ENCODE peak calls at places on chromosomes 13 and 19, in nine cellular contexts. One of them, this sample, is unnamed.

GRCh38 chr19:1970003-1970805 is 29.2 kb downstream of the CSNK1G2 start:
- DNase-seq in fibroblast of gingiva: no peak
- DNase-seq in G401: peak
- DNase-seq in NCI-H146: no peak
- DNase-seq in activated CD8-positive, alpha-beta memory T cell treated with anti-CD3 and anti-CD28 coated beads for 4 hours: no peak
- DNase-seq in HuH-7: no peak
- DNase-seq in ACHN: peak
- DNase-seq in stimulated activated CD4-positive, alpha-beta T cell treated with anti-CD3 and anti-CD28 coated beads, Interleukin-2, amount 100 ng/mL, for 48 hours: no peak
- DNase-seq in pulmonary artery endothelial cell: no peak
- DNase-seq in this sample: no peak

GRCh38 chr13:95059306-95059705 is 241.9 kb downstream of the ABCC4 start:
- DNase-seq in fibroblast of gingiva: no peak
- DNase-seq in G401: no peak
- DNase-seq in NCI-H146: no peak
- DNase-seq in activated CD8-positive, alpha-beta memory T cell treated with anti-CD3 and anti-CD28 coated beads for 4 hours: no peak
- DNase-seq in HuH-7: no peak
- DNase-seq in ACHN: no peak
- DNase-seq in stimulated activated CD4-positive, alpha-beta T cell treated with anti-CD3 and anti-CD28 coated beads, Interleukin-2, amount 100 ng/mL, for 48 hours: no peak
- DNase-seq in pulmonary artery endothelial cell: no peak
- DNase-seq in this sample: no peak

GRCh38 chr19:17655751-17656480 is 32.2 kb downstream of the UNC13A start:
- DNase-seq in fibroblast of gingiva: no peak
- DNase-seq in G401: no peak
- DNase-seq in NCI-H146: no peak
- DNase-seq in activated CD8-positive, alpha-beta memory T cell treated with anti-CD3 and anti-CD28 coated beads for 4 hours: no peak
- DNase-seq in HuH-7: no peak
- DNase-seq in ACHN: no peak
- DNase-seq in stimulated activated CD4-positive, alpha-beta T cell treated with anti-CD3 and anti-CD28 coated beads, Interleukin-2, amount 100 ng/mL, for 48 hours: no peak
- DNase-seq in pulmonary artery endothelial cell: no peak
- DNase-seq in this sample: no peak

GRCh38 chr19:50949792-50950320 is 3.0 kb downstream of the KLK5 start:
- DNase-seq in fibroblast of gingiva: no peak
- DNase-seq in G401: no peak
- DNase-seq in NCI-H146: no peak
- DNase-seq in activated CD8-positive, alpha-beta memory T cell treated with anti-CD3 and anti-CD28 coated beads for 4 hours: no peak
- DNase-seq in HuH-7: no peak
- DNase-seq in ACHN: no peak
- DNase-seq in stimulated activated CD4-positive, alpha-beta T cell treated with anti-CD3 and anti-CD28 coated beads, Interleukin-2, amount 100 ng/mL, for 48 hours: no peak
- DNase-seq in pulmonary artery endothelial cell: no peak
- DNase-seq in this sample: no peak

GRCh38 chr13:26041476-26041875 is 10.3 kb downstream of the SHISA2 start:
- DNase-seq in fibroblast of gingiva: no peak
- DNase-seq in G401: no peak
- DNase-seq in NCI-H146: no peak
- DNase-seq in activated CD8-positive, alpha-beta memory T cell treated with anti-CD3 and anti-CD28 coated beads for 4 hours: no peak
- DNase-seq in HuH-7: no peak
- DNase-seq in ACHN: no peak
- DNase-seq in stimulated activated CD4-positive, alpha-beta T cell treated with anti-CD3 and anti-CD28 coated beads, Interleukin-2, amount 100 ng/mL, for 48 hours: no peak
- DNase-seq in pulmonary artery endothelial cell: no peak
- DNase-seq in this sample: no peak

GRCh38 chr13:60329221-60329983 is 67.6 kb upstream of the TDRD3 start:
- DNase-seq in fibroblast of gingiva: peak
- DNase-seq in G401: peak
- DNase-seq in NCI-H146: peak
- DNase-seq in activated CD8-positive, alpha-beta memory T cell treated with anti-CD3 and anti-CD28 coated beads for 4 hours: no peak
- DNase-seq in HuH-7: peak
- DNase-seq in ACHN: peak
- DNase-seq in stimulated activated CD4-positive, alpha-beta T cell treated with anti-CD3 and anti-CD28 coated beads, Interleukin-2, amount 100 ng/mL, for 48 hours: no peak
- DNase-seq in pulmonary artery endothelial cell: no peak
- DNase-seq in this sample: peak

GRCh38 chr13:110957931-110958330 is 43.1 kb upstream of the ANKRD10 start:
- DNase-seq in fibroblast of gingiva: no peak
- DNase-seq in G401: no peak
- DNase-seq in NCI-H146: no peak
- DNase-seq in activated CD8-positive, alpha-beta memory T cell treated with anti-CD3 and anti-CD28 coated beads for 4 hours: no peak
- DNase-seq in HuH-7: no peak
- DNase-seq in ACHN: no peak
- DNase-seq in stimulated activated CD4-positive, alpha-beta T cell treated with anti-CD3 and anti-CD28 coated beads, Interleukin-2, amount 100 ng/mL, for 48 hours: no peak
- DNase-seq in pulmonary artery endothelial cell: no peak
- DNase-seq in this sample: no peak

GRCh38 chr13:24892844-24893243 is 128.9 kb downstream of the RNF17 start:
- DNase-seq in fibroblast of gingiva: no peak
- DNase-seq in G401: no peak
- DNase-seq in NCI-H146: no peak
- DNase-seq in activated CD8-positive, alpha-beta memory T cell treated with anti-CD3 and anti-CD28 coated beads for 4 hours: no peak
- DNase-seq in HuH-7: no peak
- DNase-seq in ACHN: no peak
- DNase-seq in stimulated activated CD4-positive, alpha-beta T cell treated with anti-CD3 and anti-CD28 coated beads, Interleukin-2, amount 100 ng/mL, for 48 hours: no peak
- DNase-seq in pulmonary artery endothelial cell: no peak
- DNase-seq in this sample: no peak